ENCODE peak calls at places on chromosomes 16 and 17, in seven cellular contexts. R, G, T, M, P, C and Y are unnamed samples.

GRCh38 chr16:50160495-50161164 is 7.5 kb downstream of the TENT4B start:
- DNase-seq in M (no peak), G (no peak), R (no peak), T (no peak), P (no peak), C (no peak), Y (no peak)

GRCh38 chr17:80104321-80104955 is 3.1 kb downstream of the GAA start:
- DNase-seq in G (no peak), C (no peak), R (no peak), P (no peak), T (no peak), M (peak; percentile 37), Y (peak; percentile 59)

GRCh38 chr17:7780736-7781135 is 53.3 kb upstream of the KDM6B start:
- DNase-seq in M (no peak), R (no peak), G (no peak), T (no peak), P (no peak), C (no peak), Y (no peak)

GRCh38 chr17:10460062-10460461 is 9.3 kb downstream of the MYH4 start:
- DNase-seq in G (no peak), C (no peak), T (no peak), R (no peak), M (no peak), P (no peak), Y (peak; percentile 9)

GRCh38 chr17:6677946-6678345 is 26.4 kb downstream of the C17orf100 start:
- DNase-seq in M (no peak), R (no peak), G (no peak), T (no peak), P (no peak), C (no peak), Y (no peak)

GRCh38 chr16:79417465-79418093 is 183.0 kb downstream of the MAF start:
- DNase-seq in C (no peak), G (no peak), P (no peak), T (no peak), R (no peak), M (no peak), Y (no peak)

GRCh38 chr16:2432286-2432685 is 3.0 kb downstream of the CCNF start:
- DNase-seq in P (no peak), G (no peak), T (no peak), M (no peak), C (no peak), R (no peak), Y (no peak)

GRCh38 chr17:68378202-68379149 is 78.8 kb downstream of the WIPI1 start:
- DNase-seq in C (peak; percentile 98), R (peak; percentile 89), G (no peak), M (peak; percentile 28), T (peak; percentile 40), P (peak; percentile 71), Y (no peak)

GRCh38 chr17:4719684-4720221 is 9.3 kb downstream of the ARRB2 start:
- DNase-seq in C (no peak), G (no peak), R (no peak), P (peak; percentile 75), T (no peak), M (no peak), Y (peak; percentile 28)

GRCh38 chr17:82407255-82407654 is 10.9 kb upstream of the HEXD start:
- DNase-seq in P (peak; percentile 35), C (no peak), G (peak; percentile 37), T (no peak), R (no peak), M (no peak), Y (no peak)

GRCh38 chr17:73705594-73705993 is 61.3 kb upstream of the SDK2 start:
- DNase-seq in R (peak; percentile 10), M (no peak), P (no peak), T (no peak), C (no peak), G (no peak), Y (no peak)

GRCh38 chr17:57906910-57907309 is 48.3 kb downstream of the CUEDC1 start:
- DNase-seq in P (no peak), M (no peak), C (no peak), G (peak; percentile 22), R (no peak), T (peak; percentile 63), Y (peak; percentile 62)

GRCh38 chr17:55895112-55895759 is 144.4 kb downstream of the PCTP start:
- DNase-seq in P (no peak), R (no peak), M (no peak), T (no peak), G (no peak), C (no peak), Y (no peak)

GRCh38 chr16:27217256-27217655 is 13.9 kb downstream of the KDM8 start:
- DNase-seq in P (no peak), G (no peak), C (no peak), T (peak; percentile 36), R (no peak), M (peak; percentile 41), Y (no peak)

GRCh38 chr17:17659340-17659739 is 21.9 kb upstream of the RAI1 start:
- DNase-seq in C (no peak), P (no peak), G (no peak), T (no peak), R (no peak), M (no peak), Y (no peak)

GRCh38 chr17:2158011-2158410 is 103.1 kb downstream of the HIC1 start:
- DNase-seq in G (no peak), T (no peak), R (peak; percentile 84), M (no peak), C (peak; percentile 58), P (no peak), Y (no peak)

GRCh38 chr17:6240001-6240400 is 169.8 kb downstream of the WSCD1 start:
- DNase-seq in G (no peak), P (no peak), T (no peak), M (no peak), C (no peak), R (no peak), Y (no peak)

GRCh38 chr16:88768041-88768876 is 16.8 kb downstream of the PIEZO1 start:
- DNase-seq in T (no peak), R (no peak), G (no peak), M (no peak), C (peak; percentile 48), P (no peak), Y (peak; percentile 94)

GRCh38 chr17:81403671-81404534 is 8.6 kb downstream of the BAHCC1 start:
- DNase-seq in P (no peak), R (no peak), M (no peak), C (peak; percentile 67), T (no peak), G (no peak), Y (no peak)

GRCh38 chr17:81404557-81405165 is 9.4 kb downstream of the BAHCC1 start:
- DNase-seq in M (no peak), C (no peak), P (no peak), R (no peak), T (no peak), G (no peak), Y (no peak)

GRCh38 chr17:81402530-81402941 is 7.3 kb downstream of the BAHCC1 start:
- DNase-seq in M (no peak), R (no peak), G (no peak), P (no peak), C (no peak), T (peak; percentile 33), Y (no peak)

GRCh38 chr17:81401727-81402529 is 6.7 kb downstream of the BAHCC1 start:
- DNase-seq in P (no peak), T (peak; percentile 71), C (no peak), R (no peak), M (no peak), G (peak; percentile 53), Y (peak; percentile 88)

GRCh38 chr17:81403040-81403467 is 7.8 kb downstream of the BAHCC1 start:
- DNase-seq in G (no peak), T (peak; percentile 42), P (no peak), C (no peak), R (no peak), M (no peak), Y (no peak)
- TF ChIP-seq CTCF in G (no peak), T (no peak), P (no peak), C (no peak), R (no peak), M (no peak), Y (no peak)

GRCh38 chr17:66344473-66344872 is 42.1 kb downstream of the PRKCA start:
- DNase-seq in M (no peak), R (no peak), G (no peak), P (no peak), T (no peak), C (no peak), Y (no peak)
- TF ChIP-seq CTCF in M (no peak), R (no peak), G (no peak), P (no peak), T (no peak), C (no peak), Y (no peak)

GRCh38 chr17:41777157-41777578 is 9.3 kb downstream of the JUP start:
- DNase-seq in G (no peak), R (no peak), T (peak; percentile 34), M (peak; percentile 56), C (no peak), P (peak; percentile 37), Y (no peak)
- TF ChIP-seq CTCF in G (no peak), R (peak; percentile 24), T (no peak), M (no peak), C (peak; percentile 12), P (peak; percentile 15), Y (peak; percentile 14)

DNA sequence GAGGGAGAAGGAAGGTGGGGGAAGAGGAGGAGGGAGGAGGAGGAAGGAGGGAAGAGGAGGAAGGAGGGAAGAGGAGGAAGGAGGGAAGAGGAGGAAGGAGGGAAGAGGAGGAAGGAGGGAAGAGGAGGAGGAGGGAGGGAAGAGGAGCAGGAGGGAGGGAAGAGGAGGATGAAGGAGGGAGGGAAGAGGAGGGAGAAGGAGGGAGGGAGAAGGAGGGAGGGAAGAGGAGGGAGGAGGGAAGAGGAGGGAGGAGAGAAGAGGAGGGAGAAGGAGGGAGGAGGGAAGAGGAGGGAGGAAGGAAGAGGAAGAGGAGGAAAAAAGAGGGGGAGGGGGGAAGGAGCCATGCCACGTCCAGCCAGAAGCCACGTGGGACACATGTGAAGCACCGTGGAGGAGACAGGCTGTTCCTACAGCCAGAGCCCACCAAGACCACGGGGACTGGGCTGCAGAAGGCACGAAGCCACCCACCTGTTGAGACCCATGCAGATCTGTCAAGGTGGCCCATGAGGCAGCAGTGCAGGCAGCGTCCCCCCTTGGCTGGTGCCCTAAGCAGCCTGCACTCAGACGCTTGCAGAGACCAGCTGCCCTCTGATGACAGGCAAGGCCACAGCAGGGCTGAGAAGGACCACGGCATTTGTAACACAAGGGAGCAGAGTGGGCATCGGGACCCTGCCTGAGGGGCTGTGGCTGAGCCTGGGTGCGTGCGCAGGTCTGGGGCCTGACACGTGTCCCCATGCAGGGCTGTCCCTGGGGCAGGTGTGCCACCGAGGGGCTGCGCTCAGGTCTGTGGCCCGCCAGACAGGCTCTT is 10.3 kb downstream of the NDUFAF8 start:
- DNase-seq in G (peak; percentile 34), T (no peak), M (no peak), C (no peak), P (no peak), R (no peak), Y (no peak)
- TF ChIP-seq CTCF in G (no peak), T (no peak), M (no peak), C (no peak), P (no peak), R (no peak), Y (no peak)

DNA sequence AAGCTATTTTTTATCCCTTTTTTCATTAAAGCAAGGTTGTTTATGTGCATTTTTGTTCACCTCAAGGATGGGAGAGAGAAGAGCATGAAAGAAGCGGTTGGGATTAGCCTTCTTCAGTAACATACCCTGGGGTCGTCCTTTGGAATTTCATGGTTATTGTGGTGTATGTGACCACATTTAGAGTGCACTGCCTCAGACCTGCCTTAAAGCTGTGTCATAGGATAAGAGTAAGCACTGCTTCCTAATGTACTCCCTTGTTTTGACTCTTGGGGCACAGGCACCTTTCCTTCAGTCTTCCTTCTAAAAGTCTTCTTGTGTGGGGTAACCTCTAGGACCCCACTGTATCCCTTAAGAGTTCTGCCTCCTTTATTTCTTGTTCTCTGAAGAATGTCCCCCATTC is 28.9 kb downstream of the TNRC6A start:
- DNase-seq in C (no peak), T (no peak), P (no peak), M (no peak), R (no peak), G (no peak), Y (no peak)
- TF ChIP-seq CTCF in C (no peak), T (no peak), P (no peak), M (no peak), R (no peak), G (no peak), Y (no peak)